ENCODE peak calls at places on chromosomes 1 and 21, in eight cellular contexts. One of them, this sample, is unnamed.

GRCh38 chr1:207848234-207848633 is 62.7 kb downstream of the CD34 start:
- DNase-seq in heart right ventricle: peak; percentile 57
- DNase-seq in uterus: peak; percentile 66
- DNase-seq in stomach: peak; percentile 73
- DNase-seq in thoracic aorta: no peak
- DNase-seq in PC-3: peak; percentile 98
- DNase-seq in cardiac muscle cell: no peak
- DNase-seq in osteoblast: no peak
- DNase-seq in this sample: peak; percentile 71

GRCh38 chr1:165034136-165034535 is 322.4 kb downstream of the LMX1A start:
- DNase-seq in heart right ventricle: no peak
- DNase-seq in uterus: no peak
- DNase-seq in stomach: no peak
- DNase-seq in thoracic aorta: no peak
- DNase-seq in PC-3: peak; percentile 31
- DNase-seq in cardiac muscle cell: no peak
- DNase-seq in osteoblast: no peak
- DNase-seq in this sample: no peak

GRCh38 chr1:232767381-232768074 is 37.7 kb upstream of the MAP10 start:
- DNase-seq in heart right ventricle: no peak
- DNase-seq in uterus: peak; percentile 89
- DNase-seq in stomach: peak; percentile 49
- DNase-seq in thoracic aorta: peak; percentile 15
- DNase-seq in PC-3: peak; percentile 94
- DNase-seq in cardiac muscle cell: no peak
- DNase-seq in osteoblast: no peak
- DNase-seq in this sample: no peak

GRCh38 chr1:17045623-17046022 is 8.2 kb downstream of the SDHB start:
- DNase-seq in heart right ventricle: no peak
- DNase-seq in uterus: no peak
- DNase-seq in stomach: no peak
- DNase-seq in thoracic aorta: no peak
- DNase-seq in PC-3: no peak
- DNase-seq in cardiac muscle cell: peak; percentile 32
- DNase-seq in osteoblast: no peak
- DNase-seq in this sample: no peak

GRCh38 chr1:61588736-61589381 is 136.1 kb downstream of the TM2D1 start:
- DNase-seq in heart right ventricle: peak; percentile 36
- DNase-seq in uterus: peak; percentile 24
- DNase-seq in stomach: peak; percentile 66
- DNase-seq in thoracic aorta: no peak
- DNase-seq in PC-3: peak; percentile 88
- DNase-seq in cardiac muscle cell: peak; percentile 83
- DNase-seq in osteoblast: peak; percentile 80
- DNase-seq in this sample: peak; percentile 34

GRCh38 chr1:117336087-117336817 is 31.0 kb upstream of the MAN1A2 start:
- DNase-seq in heart right ventricle: no peak
- DNase-seq in uterus: no peak
- DNase-seq in stomach: no peak
- DNase-seq in thoracic aorta: no peak
- DNase-seq in PC-3: peak; percentile 38
- DNase-seq in cardiac muscle cell: no peak
- DNase-seq in osteoblast: no peak
- DNase-seq in this sample: no peak

GRCh38 chr1:179937668-179938259 is 16.8 kb upstream of the CEP350 start:
- DNase-seq in heart right ventricle: no peak
- DNase-seq in uterus: no peak
- DNase-seq in stomach: no peak
- DNase-seq in thoracic aorta: no peak
- DNase-seq in PC-3: peak; percentile 49
- DNase-seq in cardiac muscle cell: no peak
- DNase-seq in osteoblast: no peak
- DNase-seq in this sample: no peak

GRCh38 chr1:228318823-228319241 is 87.8 kb downstream of the TRIM11 start:
- DNase-seq in heart right ventricle: peak; percentile 4
- DNase-seq in uterus: no peak
- DNase-seq in stomach: peak; percentile 22
- DNase-seq in thoracic aorta: no peak
- DNase-seq in PC-3: no peak
- DNase-seq in cardiac muscle cell: no peak
- DNase-seq in osteoblast: peak; percentile 31
- DNase-seq in this sample: no peak

DNA sequence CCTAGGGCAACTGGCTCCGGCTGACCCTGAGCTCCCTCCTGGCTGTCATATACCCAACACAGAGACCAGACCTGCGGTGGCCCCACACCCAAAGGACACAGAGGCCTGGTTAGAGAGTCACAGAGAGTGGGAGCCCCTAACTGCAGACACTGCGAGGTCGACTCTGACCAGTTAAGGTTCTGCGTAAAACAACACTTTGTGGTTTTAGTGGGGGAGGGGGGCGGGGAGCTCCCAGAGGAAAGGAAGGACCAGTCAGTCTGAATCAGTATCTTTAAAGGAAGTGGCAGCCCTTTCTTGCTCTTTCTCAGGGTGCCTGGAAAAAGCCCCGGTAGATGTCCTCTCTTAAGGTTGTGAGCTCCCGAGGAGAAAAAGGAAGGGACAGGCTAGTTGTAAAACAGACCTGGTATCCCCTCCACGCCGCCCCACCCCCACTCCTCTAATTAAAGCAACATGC is 2.4 kb downstream of the SSBP3 start:
- DNase-seq in heart right ventricle: no peak
- DNase-seq in uterus: no peak
- DNase-seq in stomach: no peak
- DNase-seq in thoracic aorta: no peak
- DNase-seq in PC-3: peak; percentile 60
- DNase-seq in cardiac muscle cell: no peak
- DNase-seq in osteoblast: peak; percentile 92
- DNase-seq in this sample: no peak
- H3K4me3 ChIP-seq in heart right ventricle: peak overlapping the region; percentile 88
- H3K4me3 ChIP-seq in uterus: peak overlapping the region; percentile 97
- H3K4me3 ChIP-seq in stomach: peak overlapping the region; percentile 93
- H3K4me3 ChIP-seq in thoracic aorta: peak overlapping the region; percentile 96
- H3K4me3 ChIP-seq in PC-3: peak overlapping the region; percentile 82
- H3K4me3 ChIP-seq in cardiac muscle cell: peak overlapping the region; percentile 85
- H3K4me3 ChIP-seq in osteoblast: peak overlapping the region; percentile 80
- H3K4me3 ChIP-seq in this sample: peak overlapping the region; percentile 95

DNA sequence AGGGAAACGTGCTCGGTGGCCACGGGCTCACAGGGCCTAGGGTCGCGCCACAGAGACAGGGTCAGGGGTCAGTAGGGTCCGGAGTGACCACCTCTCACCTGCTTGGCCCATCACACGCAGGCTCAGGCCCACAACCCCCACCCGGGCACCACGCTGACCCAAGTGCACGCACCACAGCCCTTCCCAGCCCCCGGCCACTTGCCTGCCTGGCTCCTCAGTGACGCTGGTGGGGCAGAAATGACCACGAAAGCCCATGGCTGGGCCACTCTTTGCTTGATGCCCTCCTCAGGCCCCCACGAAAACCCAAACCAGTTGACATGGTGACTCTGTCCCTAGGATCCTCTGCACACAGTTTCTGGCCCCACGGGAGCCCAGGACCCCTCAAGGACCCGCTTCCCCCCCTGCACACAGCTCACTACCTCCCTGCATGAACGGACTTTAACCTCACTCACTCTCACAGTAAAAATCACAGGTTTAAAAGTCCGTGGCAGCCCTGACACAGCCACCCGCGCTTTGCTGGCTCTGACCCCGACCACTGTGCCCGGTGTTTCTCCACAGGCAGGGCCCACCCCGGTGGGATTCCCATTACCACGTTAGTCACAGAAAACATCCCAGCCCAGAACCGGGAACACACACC is 20.7 kb downstream of the NADK start:
- DNase-seq in heart right ventricle: no peak
- DNase-seq in uterus: no peak
- DNase-seq in stomach: no peak
- DNase-seq in thoracic aorta: no peak
- DNase-seq in PC-3: peak; percentile 0
- DNase-seq in cardiac muscle cell: no peak
- DNase-seq in osteoblast: peak; percentile 22
- DNase-seq in this sample: no peak
- H3K27ac ChIP-seq in heart right ventricle: no peak overlapping the region
- H3K27ac ChIP-seq in uterus: no peak overlapping the region
- H3K27ac ChIP-seq in stomach: peak overlapping the region; percentile 91
- H3K27ac ChIP-seq in thoracic aorta: no peak overlapping the region
- H3K27ac ChIP-seq in PC-3: peak overlapping the region; percentile 78
- H3K27ac ChIP-seq in cardiac muscle cell: no peak overlapping the region
- H3K27ac ChIP-seq in osteoblast: no peak overlapping the region
- H3K27ac ChIP-seq in this sample: no peak overlapping the region

GRCh38 chr21:15679630-15680029 is 50.2 kb upstream of the USP25 start:
- DNase-seq in heart right ventricle: no peak
- DNase-seq in uterus: no peak
- DNase-seq in stomach: no peak
- DNase-seq in thoracic aorta: no peak
- DNase-seq in PC-3: no peak
- DNase-seq in cardiac muscle cell: no peak
- DNase-seq in osteoblast: no peak
- DNase-seq in this sample: no peak
- TF ChIP-seq CTCF in heart right ventricle: no peak
- TF ChIP-seq CTCF in uterus: no peak
- TF ChIP-seq CTCF in stomach: no peak
- TF ChIP-seq CTCF in thoracic aorta: no peak
- TF ChIP-seq CTCF in PC-3: peak; percentile 28
- TF ChIP-seq CTCF in cardiac muscle cell: no peak
- TF ChIP-seq CTCF in osteoblast: no peak
- TF ChIP-seq CTCF in this sample: no peak

GRCh38 chr1:93450331-93450730 is 2.4 kb downstream of the FNBP1L start:
- DNase-seq in heart right ventricle: no peak
- DNase-seq in uterus: no peak
- DNase-seq in stomach: no peak
- DNase-seq in thoracic aorta: no peak
- DNase-seq in PC-3: no peak
- DNase-seq in cardiac muscle cell: no peak
- DNase-seq in osteoblast: no peak
- DNase-seq in this sample: no peak
- H3K4me3 ChIP-seq in heart right ventricle: no peak overlapping the region
- H3K4me3 ChIP-seq in uterus: no peak overlapping the region
- H3K4me3 ChIP-seq in stomach: no peak overlapping the region
- H3K4me3 ChIP-seq in thoracic aorta: no peak overlapping the region
- H3K4me3 ChIP-seq in PC-3: peak overlapping the region; percentile 85
- H3K4me3 ChIP-seq in cardiac muscle cell: no peak overlapping the region
- H3K4me3 ChIP-seq in osteoblast: no peak overlapping the region
- H3K4me3 ChIP-seq in this sample: peak overlapping the region; percentile 3